ENCODE peak calls at places on chromosomes 11 and 22, in nine cellular contexts. R is HFF-Myc, N is bronchial epithelial cell, O is A549, J is BJ, V is left ventricle myocardium inferior, B is AG04450, E is type B pancreatic cell, F is dorsolateral prefrontal cortex. D is an unnamed sample.

GRCh38 chr11:26849009-26849408 is 127.1 kb upstream of the SLC5A12 start:
- DNase-seq in J (no peak), E (no peak), F (no peak), O (no peak), V (peak), R (no peak), B (no peak), N (peak), D (no peak)

GRCh38 chr22:38348751-38349496 is 31.7 kb upstream of the CSNK1E start:
- DNase-seq in N (no peak), R (no peak), V (no peak), F (no peak), B (no peak), O (no peak), J (no peak), E (peak), D (no peak)

GRCh38 chr11:45809456-45810395 is 4.8 kb downstream of the SLC35C1 start:
- DNase-seq in V (no peak), J (no peak), E (no peak), R (no peak), O (no peak), B (no peak), F (no peak), N (no peak), D (no peak)

GRCh38 chr11:60953781-60954180 is 1.8 kb upstream of the SLC15A3 start:
- DNase-seq in F (no peak), R (no peak), V (no peak), J (no peak), E (no peak), O (no peak), B (no peak), N (no peak), D (no peak)

GRCh38 chr11:134560066-134560465 is 148.0 kb upstream of the B3GAT1 start:
- DNase-seq in V (no peak), F (no peak), O (no peak), E (peak), J (no peak), B (no peak), R (no peak), N (no peak), D (no peak)

GRCh38 chr11:69537855-69538640 is 56.6 kb downstream of the LINC01488 start:
- DNase-seq in J (no peak), E (no peak), B (no peak), N (no peak), F (no peak), R (no peak), O (no peak), V (no peak), D (no peak)

GRCh38 chr22:16932577-16932976 is 75.4 kb downstream of the GAB4 start:
- DNase-seq in O (peak), N (no peak), E (no peak), V (no peak), F (no peak), J (no peak), R (no peak), B (no peak), D (no peak)

GRCh38 chr11:106989056-106989455 is 29.2 kb downstream of the GUCY1A2 start:
- DNase-seq in N (peak), J (no peak), B (no peak), V (no peak), F (no peak), E (no peak), O (no peak), R (no peak), D (no peak)

GRCh38 chr22:46245515-46245914 is 4.6 kb downstream of the CDPF1 start:
- DNase-seq in E (no peak), O (no peak), N (no peak), V (peak), R (no peak), J (no peak), F (peak), B (no peak), D (no peak)

GRCh38 chr11:123238297-123238696 is 43.2 kb upstream of the CLMP start:
- DNase-seq in E (no peak), R (no peak), B (no peak), O (no peak), J (no peak), V (peak), F (no peak), N (no peak), D (no peak)

GRCh38 chr11:133531971-133532651 is at the start of gene OPCML:
- DNase-seq in N (no peak), B (no peak), F (no peak), V (no peak), O (no peak), J (no peak), E (no peak), R (no peak), D (no peak)

GRCh38 chr22:36279219-36279666 is 26.3 kb downstream of the APOL1 start:
- DNase-seq in E (no peak), F (no peak), R (no peak), N (no peak), O (no peak), B (no peak), J (no peak), V (no peak), D (no peak)

GRCh38 chr11:124843616-124843910 is 21.7 kb upstream of the ROBO3 start:
- DNase-seq in B (no peak), O (no peak), E (no peak), F (no peak), N (no peak), J (no peak), R (no peak), V (no peak), D (no peak)

GRCh38 chr22:17706451-17706900 is 67.8 kb downstream of the BID start:
- DNase-seq in R (peak), N (peak), O (peak), E (no peak), J (peak), V (no peak), F (no peak), B (peak), D (no peak)

GRCh38 chr11:8352090-8352489 is 88.4 kb upstream of the LMO1 start:
- DNase-seq in F (no peak), N (no peak), B (no peak), R (no peak), O (no peak), E (no peak), J (no peak), V (no peak), D (no peak)

GRCh38 chr11:26730711-26731460 is 9.0 kb upstream of the SLC5A12 start:
- DNase-seq in V (no peak), N (peak), B (no peak), J (no peak), F (no peak), E (no peak), O (no peak), R (no peak), D (no peak)

GRCh38 chr22:38411016-38411415 is 44.0 kb downstream of the KCNJ4 start:
- DNase-seq in E (peak), O (no peak), N (no peak), B (no peak), R (no peak), J (no peak), V (no peak), F (no peak), D (no peak)

GRCh38 chr11:884578-885070 is 26.0 kb downstream of the CHID1 start:
- DNase-seq in O (no peak), J (no peak), R (no peak), V (no peak), B (no peak), E (no peak), N (no peak), F (no peak), D (no peak)

GRCh38 chr11:526192-526591 is 9.2 kb downstream of the HRAS start:
- DNase-seq in E (no peak), B (no peak), O (no peak), V (no peak), F (no peak), J (no peak), N (no peak), R (no peak), D (no peak)

GRCh38 chr11:83014951-83015350 is 56.7 kb downstream of the RAB30 start:
- DNase-seq in J (no peak), R (no peak), B (no peak), V (no peak), E (no peak), F (no peak), N (no peak), O (no peak), D (no peak)

GRCh38 chr11:127074151-127074761 is 73.7 kb upstream of the KIRREL3 start:
- DNase-seq in O (peak), J (peak), F (no peak), R (peak), E (no peak), B (peak), N (peak), V (no peak), D (no peak)

GRCh38 chr11:15339302-15339701 is 224.6 kb downstream of the INSC start:
- DNase-seq in V (no peak), N (no peak), O (no peak), B (no peak), R (no peak), J (no peak), E (no peak), F (no peak), D (no peak)

GRCh38 chr11:84558085-84558905 is 1068.8 kb downstream of the DLG2 start:
- DNase-seq in E (no peak), O (peak), B (peak), V (no peak), J (peak), F (no peak), N (peak), R (peak), D (peak)

GRCh38 chr11:132131962-132132361 is 761.5 kb downstream of the NTM start:
- DNase-seq in E (no peak), V (no peak), O (no peak), F (no peak), R (no peak), B (no peak), J (no peak), N (no peak), D (no peak)

GRCh38 chr11:58301576-58301975 is 33.5 kb upstream of the OR10W1 start:
- DNase-seq in B (peak), E (no peak), R (no peak), N (peak), F (no peak), O (no peak), J (peak), V (no peak), D (no peak)

GRCh38 chr22:24772493-24773220 is 1.9 kb downstream of the PIWIL3 start:
- DNase-seq in N (peak), R (peak), F (no peak), E (no peak), O (peak), J (no peak), B (no peak), V (no peak), D (no peak)
- TF ChIP-seq CTCF in N (peak), R (peak), F (peak), E (peak), O (peak), J (peak), B (peak), V (peak), D (peak)

GRCh38 chr11:64007629-64008282 is 21.5 kb downstream of the OTUB1 start:
- DNase-seq in R (no peak), B (no peak), E (peak), V (peak), F (peak), O (peak), N (no peak), J (no peak), D (peak)
- TF ChIP-seq CTCF in R (no peak), B (no peak), E (peak), V (peak), F (peak), O (no peak), N (peak), J (no peak), D (peak)

GRCh38 chr11:74319139-74319538 is 7.7 kb upstream of the P4HA3 start:
- DNase-seq in R (peak), E (no peak), J (peak), B (no peak), F (no peak), O (peak), V (no peak), N (peak), D (no peak)

GRCh38 chr11:74318241-74318932 is 6.9 kb upstream of the P4HA3 start:
- DNase-seq in F (no peak), V (no peak), N (no peak), R (no peak), E (no peak), O (no peak), J (no peak), B (no peak), D (no peak)

GRCh38 chr11:74320538-74320937 is 9.1 kb upstream of the P4HA3 start:
- DNase-seq in B (no peak), E (no peak), F (no peak), R (no peak), V (no peak), N (peak), J (no peak), O (no peak), D (no peak)

GRCh38 chr11:74322667-74323066 is 11.2 kb upstream of the P4HA3 start:
- DNase-seq in V (peak), B (no peak), O (no peak), F (no peak), E (no peak), N (no peak), J (no peak), R (no peak), D (no peak)

GRCh38 chr11:74321487-74322188 is 10.2 kb upstream of the P4HA3 start:
- DNase-seq in O (peak), V (no peak), F (no peak), E (no peak), N (peak), J (peak), R (no peak), B (no peak), D (no peak)
- TF ChIP-seq CTCF in O (peak), V (peak), F (peak), E (peak), N (peak), J (peak), R (peak), B (peak), D (peak)

GRCh38 chr22:19811811-19812771 is 42.6 kb downstream of the GNB1L start:
- DNase-seq in R (no peak), F (peak), O (no peak), V (no peak), N (no peak), B (no peak), E (no peak), J (no peak), D (no peak)

GRCh38 chr22:19811211-19811621 is 43.5 kb downstream of the GNB1L start:
- DNase-seq in J (no peak), B (no peak), R (no peak), F (no peak), O (no peak), N (no peak), V (no peak), E (no peak), D (no peak)

GRCh38 chr22:19809741-19810140 is 44.9 kb downstream of the GNB1L start:
- DNase-seq in J (no peak), F (no peak), V (no peak), E (no peak), R (no peak), N (no peak), O (no peak), B (no peak), D (no peak)

GRCh38 chr22:19808873-19809478 is 45.7 kb downstream of the GNB1L start:
- DNase-seq in V (peak), N (no peak), R (no peak), F (peak), E (no peak), J (no peak), B (no peak), O (no peak), D (no peak)

GRCh38 chr22:19810381-19811141 is 44.1 kb downstream of the GNB1L start:
- DNase-seq in J (no peak), B (peak), O (no peak), N (no peak), E (no peak), F (peak), V (no peak), R (peak), D (no peak)
- TF ChIP-seq CTCF in J (no peak), B (peak), O (no peak), N (no peak), E (no peak), F (no peak), V (no peak), R (no peak), D (no peak)

GRCh38 chr22:30220338-30221009 is 26.1 kb downstream of the LIF start:
- DNase-seq in V (no peak), R (no peak), F (no peak), N (no peak), E (no peak), B (no peak), J (no peak), O (no peak), D (no peak)

GRCh38 chr22:30221121-30221992 is 25.2 kb downstream of the LIF start:
- DNase-seq in E (no peak), R (no peak), B (no peak), N (no peak), J (no peak), F (no peak), V (no peak), O (no peak), D (no peak)

GRCh38 chr22:30219668-30220278 is 26.8 kb downstream of the LIF start:
- DNase-seq in B (no peak), J (no peak), N (no peak), O (no peak), R (no peak), F (no peak), V (no peak), E (no peak), D (no peak)

GRCh38 chr22:30217698-30218565 is 28.6 kb downstream of the LIF start:
- DNase-seq in O (no peak), B (no peak), R (no peak), F (no peak), N (peak), V (no peak), E (no peak), J (no peak), D (no peak)

DNA sequence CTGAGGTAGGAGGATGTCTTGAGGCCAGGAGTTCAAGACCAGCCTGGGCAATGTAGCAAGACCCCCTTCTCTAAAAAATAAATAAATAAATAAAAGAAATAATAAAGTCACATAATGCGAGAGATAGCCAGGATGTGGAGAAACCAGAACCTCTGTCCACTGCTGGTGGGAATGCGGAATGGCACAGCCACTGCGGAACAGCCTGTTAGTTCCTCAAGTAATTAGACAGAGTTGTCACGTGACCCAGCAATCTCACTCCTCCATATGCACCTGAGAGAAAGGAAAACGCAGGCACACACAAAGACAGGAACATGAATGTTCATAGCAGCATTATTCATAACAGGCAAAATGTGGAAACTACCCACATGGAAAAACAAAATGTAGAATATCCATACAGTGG is 27.5 kb downstream of the LIF start:
- DNase-seq in N (no peak), O (no peak), R (no peak), B (no peak), V (no peak), J (no peak), F (no peak), E (no peak), D (no peak)
- TF ChIP-seq CTCF in N (no peak), O (no peak), R (no peak), B (peak), V (no peak), J (peak), F (no peak), E (peak), D (peak)

DNA sequence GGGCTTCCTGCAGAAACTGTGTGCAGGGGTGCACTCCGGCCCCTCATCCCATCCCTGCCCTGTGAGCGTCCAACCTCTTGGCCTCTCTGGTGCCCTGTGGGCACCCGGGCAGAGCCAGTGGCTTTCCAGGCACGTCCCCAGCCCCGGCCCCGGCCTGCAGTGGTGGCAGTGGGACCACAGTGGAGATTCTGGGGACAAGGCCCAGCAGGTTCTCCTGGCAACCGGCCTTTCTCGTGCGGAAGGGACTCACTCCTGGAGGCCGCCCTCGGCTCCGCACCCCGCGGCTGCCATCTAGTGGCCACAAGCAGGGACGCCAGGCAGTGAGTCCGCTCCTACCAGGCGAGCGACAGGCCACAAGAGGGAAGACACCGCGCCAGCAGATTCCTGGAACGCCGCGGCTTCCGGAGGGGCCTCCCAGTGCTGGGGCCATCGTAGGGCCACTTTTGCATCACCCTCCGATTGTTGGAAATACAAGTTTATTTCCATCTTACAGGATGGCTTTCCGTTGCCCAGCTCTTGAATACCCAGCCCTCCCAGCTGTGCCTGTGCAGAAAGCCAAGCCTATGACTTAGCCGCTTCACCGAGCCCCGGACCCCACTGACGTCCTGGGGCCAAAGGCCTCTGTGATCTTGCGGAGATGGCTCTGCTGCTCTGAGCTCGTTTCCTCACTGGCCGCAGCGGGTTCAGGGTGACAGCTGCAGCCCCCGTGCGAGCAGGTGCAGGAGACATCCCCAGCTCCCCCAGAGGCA is 357.3 kb downstream of the CTTN start:
- DNase-seq in O (peak), V (peak), N (peak), B (peak), E (peak), J (peak), F (peak), R (peak), D (peak)
- TF ChIP-seq CTCF in O (peak), V (peak), N (peak), B (peak), E (peak), J (peak), F (peak), R (peak), D (peak)

GRCh38 chr11:112391086-112391485 is 130.4 kb upstream of the PLET1 start:
- DNase-seq in J (no peak), F (no peak), N (no peak), O (no peak), E (no peak), B (no peak), V (no peak), R (no peak), D (no peak)
- TF ChIP-seq CTCF in J (no peak), F (no peak), N (no peak), O (no peak), E (no peak), B (no peak), V (no peak), R (no peak), D (no peak)